ENCODE peak calls at places on chromosomes 6 and 20, in four cellular contexts. One of them, this sample, is unnamed.

GRCh38 chr6:117008618-117009017 is 131.6 kb downstream of the RFX6 start:
- DNase-seq in AG04450: no peak
- DNase-seq in CD4-positive, alpha-beta T cell: no peak
- DNase-seq in 8988T: no peak
- DNase-seq in this sample: no peak

GRCh38 chr6:3610206-3610605 is 141.3 kb downstream of the PXDC1 start:
- DNase-seq in CD4-positive, alpha-beta T cell: no peak
- DNase-seq in 8988T: no peak
- DNase-seq in AG04450: no peak
- DNase-seq in this sample: no peak

GRCh38 chr6:12962995-12963394 is 246.4 kb downstream of the PHACTR1 start:
- DNase-seq in 8988T: peak
- DNase-seq in CD4-positive, alpha-beta T cell: no peak
- DNase-seq in AG04450: no peak
- DNase-seq in this sample: no peak

GRCh38 chr20:1619861-1620444 is at the start of gene SIRPB1:
- DNase-seq in CD4-positive, alpha-beta T cell: no peak
- DNase-seq in 8988T: no peak
- DNase-seq in AG04450: no peak
- DNase-seq in this sample: no peak

GRCh38 chr20:45626540-45626939 is 3.0 kb upstream of the WFDC10A start:
- DNase-seq in 8988T: no peak
- DNase-seq in AG04450: no peak
- DNase-seq in CD4-positive, alpha-beta T cell: no peak
- DNase-seq in this sample: no peak

GRCh38 chr6:133590814-133591213 is 298.1 kb upstream of the TCF21 start:
- DNase-seq in CD4-positive, alpha-beta T cell: no peak
- DNase-seq in 8988T: no peak
- DNase-seq in AG04450: no peak
- DNase-seq in this sample: no peak

GRCh38 chr6:10412165-10412947 is 2.5 kb downstream of the TFAP2A start:
- DNase-seq in 8988T: peak
- DNase-seq in AG04450: peak
- DNase-seq in CD4-positive, alpha-beta T cell: no peak
- DNase-seq in this sample: no peak

GRCh38 chr6:34589633-34590139 is 33.6 kb upstream of the SPDEF start:
- DNase-seq in AG04450: no peak
- DNase-seq in 8988T: no peak
- DNase-seq in CD4-positive, alpha-beta T cell: no peak
- DNase-seq in this sample: no peak

GRCh38 chr6:113011803-113012202 is 664.7 kb downstream of the RFPL4B start:
- DNase-seq in CD4-positive, alpha-beta T cell: no peak
- DNase-seq in AG04450: no peak
- DNase-seq in 8988T: no peak
- DNase-seq in this sample: no peak

GRCh38 chr6:106027760-106028159 is 58.4 kb upstream of the PRDM1 start:
- DNase-seq in AG04450: no peak
- DNase-seq in 8988T: no peak
- DNase-seq in CD4-positive, alpha-beta T cell: no peak
- DNase-seq in this sample: no peak